ENCODE peak calls at places on chromosomes 13 and 19, in six cellular contexts. T, F, Y, V, R and K are unnamed samples. For H3K36me3, the result is how much of the 10 kb centered on the place peaks cover.

GRCh38 chr13:87975035-87975434 is 303.9 kb downstream of the SLITRK5 start:
- DNase-seq in T (peak), F (no peak), Y (no peak), V (no peak), R (no peak), K (no peak)

GRCh38 chr19:10343495-10343894 is 4.1 kb upstream of the ICAM3 start:
- DNase-seq in T (no peak), F (no peak), Y (no peak), V (no peak), R (no peak), K (no peak)

GRCh38 chr19:39805120-39805519 is 26.5 kb downstream of the LEUTX start:
- DNase-seq in T (peak), F (no peak), Y (peak), V (peak), R (no peak), K (no peak)

GRCh38 chr19:38400361-38400760 is 2.5 kb upstream of the FAM98C start:
- DNase-seq in T (no peak), F (no peak), Y (no peak), V (no peak), R (no peak), K (no peak)

GRCh38 chr13:48906200-48906599 is 69.5 kb upstream of the FNDC3A start:
- DNase-seq in T (no peak), F (no peak), Y (no peak), V (no peak), R (no peak), K (no peak)

GRCh38 chr13:49443327-49443688 is 556 bp downstream of the CAB39L start:
- DNase-seq in T (peak), F (no peak), Y (peak), V (no peak), R (no peak), K (no peak)

GRCh38 chr19:38551450-38551813 is 66.3 kb downstream of the MAP4K1 start:
- DNase-seq in T (no peak), F (no peak), Y (no peak), V (no peak), R (no peak), K (no peak)

GRCh38 chr13:77829963-77830362 is 88.7 kb downstream of the EDNRB start:
- DNase-seq in T (no peak), F (no peak), Y (no peak), V (no peak), R (no peak), K (no peak)

GRCh38 chr13:43156916-43157315 is 133.5 kb downstream of the DNAJC15 start:
- DNase-seq in T (no peak), F (no peak), Y (no peak), V (no peak), R (no peak), K (no peak)

GRCh38 chr13:65940720-65941119 is 1289.4 kb downstream of the PCDH9 start:
- DNase-seq in T (no peak), F (no peak), Y (no peak), V (no peak), R (no peak), K (no peak)

GRCh38 chr13:44842158-44842557 is 147.1 kb downstream of the NUFIP1 start:
- DNase-seq in T (peak), F (no peak), Y (peak), V (no peak), R (no peak), K (no peak)

GRCh38 chr19:18898533-18899408 is 2.8 kb upstream of the CERS1 start:
- DNase-seq in T (no peak), F (no peak), Y (no peak), V (no peak), R (no peak), K (no peak)

GRCh38 chr19:51136891-51137551 is 5.1 kb upstream of the SIGLEC7 start:
- DNase-seq in T (no peak), F (no peak), Y (no peak), V (no peak), R (no peak), K (no peak)

GRCh38 chr13:73268306-73268705 is 209.5 kb downstream of the KLF5 start:
- DNase-seq in T (peak), F (no peak), Y (peak), V (no peak), R (no peak), K (no peak)

GRCh38 chr19:32652893-32653625 is 21.9 kb downstream of the ANKRD27 start:
- DNase-seq in T (peak), F (peak), Y (peak), V (no peak), R (peak), K (no peak)

GRCh38 chr19:19578241-19578640 is 40.2 kb downstream of the CILP2 start:
- DNase-seq in T (no peak), F (no peak), Y (no peak), V (no peak), R (no peak), K (no peak)

GRCh38 chr13:95300625-95301134 is 571 bp downstream of the ABCC4 start:
- DNase-seq in T (peak), F (no peak), Y (peak), V (peak), R (peak), K (peak)

GRCh38 chr19:57807541-57807940 is 7.2 kb downstream of the ZNF552 start:
- DNase-seq in T (no peak), F (no peak), Y (no peak), V (no peak), R (no peak), K (peak)

GRCh38 chr13:45339867-45340266 is 1.1 kb downstream of the TPT1 start:
- DNase-seq in T (no peak), F (no peak), Y (no peak), V (no peak), R (no peak), K (no peak)

GRCh38 chr19:7340959-7341837 is 7.5 kb upstream of the ARHGEF18 start:
- DNase-seq in T (peak), F (peak), Y (peak), V (peak), R (peak), K (peak)

GRCh38 chr13:66899955-66900354 is 330.2 kb downstream of the PCDH9 start:
- DNase-seq in T (no peak), F (no peak), Y (peak), V (no peak), R (no peak), K (no peak)

GRCh38 chr13:60370343-60370742 is 26.7 kb upstream of the TDRD3 start:
- DNase-seq in T (no peak), F (no peak), Y (no peak), V (no peak), R (no peak), K (no peak)
- TF ChIP-seq CTCF in T (no peak), F (no peak), Y (no peak), V (no peak), R (no peak), K (no peak)

GRCh38 chr13:35392768-35393167 is 83.7 kb downstream of the MAB21L1 start:
- DNase-seq in T (no peak), F (no peak), Y (no peak), V (no peak), R (no peak), K (no peak)

GRCh38 chr13:35393886-35394285 is 82.6 kb downstream of the MAB21L1 start:
- DNase-seq in T (no peak), F (no peak), Y (no peak), V (no peak), R (no peak), K (no peak)

GRCh38 chr13:35388456-35388855 is 88.0 kb downstream of the MAB21L1 start:
- DNase-seq in T (peak), F (no peak), Y (no peak), V (no peak), R (no peak), K (no peak)

GRCh38 chr13:35389535-35389934 is 87.0 kb downstream of the MAB21L1 start:
- DNase-seq in T (no peak), F (no peak), Y (no peak), V (no peak), R (no peak), K (no peak)

GRCh38 chr13:35388979-35389378 is 87.5 kb downstream of the MAB21L1 start:
- DNase-seq in T (peak), F (no peak), Y (peak), V (no peak), R (no peak), K (no peak)
- H3K36me3 ChIP-seq in T (under half), F (under half), Y (under half), V (under half), R (under half), K (under half)

GRCh38 chr19:35931874-35932202 is 4.3 kb upstream of the LRFN3 start:
- DNase-seq in T (no peak), F (no peak), Y (no peak), V (no peak), R (no peak), K (no peak)
- TF ChIP-seq CTCF in T (no peak), F (no peak), Y (no peak), V (no peak), R (no peak), K (peak)

GRCh38 chr13:47822036-47822435 is 179.0 kb downstream of the SUCLA2 start:
- DNase-seq in T (no peak), F (no peak), Y (no peak), V (no peak), R (no peak), K (no peak)
- H3K36me3 ChIP-seq in T (under half), F (under half), Y (under half), V (under half), R (under half), K (under half)

GRCh38 chr13:97212540-97213146 is 9.5 kb upstream of the MBNL2 start:
- DNase-seq in T (peak), F (no peak), Y (peak), V (no peak), R (no peak), K (no peak)
- TF ChIP-seq CTCF in T (peak), F (peak), Y (peak), V (peak), R (no peak), K (no peak)

GRCh38 chr19:55675661-55676354 is 782 bp downstream of the EPN1 start:
- DNase-seq in T (no peak), F (no peak), Y (no peak), V (no peak), R (no peak), K (no peak)

GRCh38 chr19:55673465-55673864 is 1.6 kb upstream of the EPN1 start:
- DNase-seq in T (no peak), F (no peak), Y (no peak), V (no peak), R (no peak), K (no peak)

GRCh38 chr19:55674841-55675660 is at the start of gene EPN1:
- DNase-seq in T (peak), F (peak), Y (peak), V (peak), R (peak), K (peak)

GRCh38 chr19:55673889-55674288 is 1.1 kb upstream of the EPN1 start:
- DNase-seq in T (no peak), F (no peak), Y (no peak), V (no peak), R (no peak), K (no peak)

DNA sequence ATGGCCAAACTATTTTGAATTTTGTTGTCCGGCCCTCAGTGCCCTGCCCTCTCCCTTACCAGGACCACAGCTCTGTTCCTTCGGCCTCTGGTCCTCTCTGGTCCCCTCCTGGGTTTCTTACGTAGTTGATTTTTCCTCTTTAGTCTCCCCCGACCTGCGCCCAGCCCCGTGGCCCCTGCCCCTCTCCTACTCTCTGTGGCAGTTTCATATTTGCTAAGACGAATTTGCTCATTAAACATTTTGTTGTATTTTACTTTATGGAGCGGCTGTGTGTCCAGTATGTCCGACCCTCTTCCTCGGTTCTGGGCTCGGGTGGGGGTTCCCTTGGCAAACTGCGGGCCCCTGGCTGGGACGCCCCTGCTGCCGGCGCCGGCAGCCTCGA is 576 bp upstream of the EPN1 start:
- DNase-seq in T (no peak), F (no peak), Y (no peak), V (no peak), R (no peak), K (no peak)
- H3K36me3 ChIP-seq in T (under half), F (under half), Y (under half), V (under half), R (under half), K (under half)

DNA sequence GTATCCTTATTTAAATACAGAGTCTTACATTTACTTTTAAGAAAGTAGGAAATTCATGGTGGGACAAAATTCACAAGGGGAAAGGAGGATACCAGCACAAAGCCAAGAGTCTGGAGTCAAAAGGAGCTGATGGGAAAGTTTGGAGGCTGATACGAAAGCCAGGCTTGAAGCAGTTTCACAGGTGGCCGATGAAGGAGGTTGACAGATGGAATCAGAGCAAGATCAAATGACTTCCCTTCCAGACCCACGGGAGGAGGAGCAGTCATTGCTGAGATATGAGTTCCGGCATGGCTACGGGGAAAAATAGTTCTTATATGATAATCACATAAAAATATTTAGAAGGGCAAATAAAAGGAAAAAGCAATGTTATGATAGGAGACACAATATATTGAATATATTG is 65.0 kb downstream of the DGKH start:
- DNase-seq in T (no peak), F (no peak), Y (no peak), V (no peak), R (no peak), K (no peak)
- TF ChIP-seq CTCF in T (no peak), F (no peak), Y (no peak), V (no peak), R (no peak), K (no peak)

GRCh38 chr19:45140144-45140503 is 20.7 kb downstream of the NKPD1 start:
- DNase-seq in T (no peak), F (no peak), Y (no peak), V (no peak), R (no peak), K (no peak)

GRCh38 chr19:45141203-45141900 is 19.4 kb downstream of the NKPD1 start:
- DNase-seq in T (no peak), F (no peak), Y (no peak), V (no peak), R (no peak), K (no peak)

GRCh38 chr19:45140533-45140932 is 20.2 kb downstream of the NKPD1 start:
- DNase-seq in T (no peak), F (no peak), Y (no peak), V (no peak), R (no peak), K (no peak)

GRCh38 chr19:45142728-45143115 is 18.1 kb downstream of the NKPD1 start:
- DNase-seq in T (no peak), F (peak), Y (no peak), V (no peak), R (no peak), K (no peak)

GRCh38 chr19:45142016-45142727 is 18.6 kb downstream of the NKPD1 start:
- DNase-seq in T (no peak), F (no peak), Y (no peak), V (no peak), R (no peak), K (no peak)
- H3K36me3 ChIP-seq in T (under half), F (under half), Y (under half), V (under half), R (under half), K (half or more)

GRCh38 chr19:22532388-22533310 is 101.5 kb upstream of the ZNF492 start:
- DNase-seq in T (no peak), F (peak), Y (no peak), V (no peak), R (peak), K (no peak)
- TF ChIP-seq CTCF in T (no peak), F (no peak), Y (no peak), V (no peak), R (peak), K (no peak)

DNA sequence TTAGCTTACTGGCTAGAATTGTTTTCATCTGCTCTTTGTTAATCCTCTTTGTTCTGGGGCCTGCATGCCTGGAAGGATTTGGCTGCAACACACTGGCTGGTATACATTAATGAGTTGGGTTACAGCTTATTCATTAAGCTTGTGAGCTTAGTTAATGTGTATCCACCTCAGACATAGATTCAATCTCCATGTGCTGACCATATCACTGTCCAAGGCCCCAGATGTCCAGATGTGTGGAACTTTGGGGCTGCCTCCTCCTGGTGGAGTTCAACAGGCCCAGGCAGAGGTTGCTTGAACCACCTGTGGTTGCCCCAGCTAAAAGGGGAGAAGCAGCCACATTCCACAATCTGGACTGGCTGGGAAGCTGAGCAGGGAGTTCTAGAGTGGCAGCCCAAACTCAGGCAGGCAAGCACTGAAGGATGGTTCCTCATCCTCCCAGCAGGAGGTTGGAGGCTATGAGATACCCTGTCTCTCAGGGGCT is 5.4 kb downstream of the DIAPH3 start:
- DNase-seq in T (no peak), F (no peak), Y (no peak), V (no peak), R (no peak), K (no peak)
- H3K36me3 ChIP-seq in T (under half), F (under half), Y (under half), V (under half), R (under half), K (under half)